ENCODE peak calls at places on chromosomes 11 and 22, in four cellular contexts. F is SK-N-SH, I is fibroblast of lung, M is brain microvascular endothelial cell. J is an unnamed sample.

GRCh38 chr11:122853971-122854446 is 15.7 kb downstream of the CRTAM start:
- DNase-seq in M (peak), I (peak), F (peak), J (peak)

GRCh38 chr11:112776834-112777793 is 184.1 kb upstream of the NCAM1 start:
- DNase-seq in M (no peak), I (no peak), F (peak), J (peak)

GRCh38 chr11:32487270-32487669 is 51.9 kb upstream of the WT1 start:
- DNase-seq in M (no peak), I (no peak), F (peak), J (peak)

GRCh38 chr11:95599959-95600586 is 189.5 kb downstream of the FAM76B start:
- DNase-seq in I (no peak), M (no peak), F (peak), J (no peak)

GRCh38 chr22:44891293-44891747 is 118.5 kb downstream of the PHF21B start:
- DNase-seq in I (no peak), M (no peak), F (no peak), J (no peak)

GRCh38 chr11:112784323-112785073 is 176.7 kb upstream of the NCAM1 start:
- DNase-seq in M (peak), I (peak), F (peak), J (peak)

GRCh38 chr11:65651339-65651588 is 11.5 kb downstream of the RELA start:
- DNase-seq in M (no peak), I (no peak), F (no peak), J (no peak)

GRCh38 chr11:24082241-24082640 is 414.6 kb upstream of the LUZP2 start:
- DNase-seq in M (no peak), F (no peak), I (no peak), J (no peak)

GRCh38 chr11:96221244-96222070 is 121.5 kb downstream of the MAML2 start:
- DNase-seq in M (no peak), I (no peak), F (no peak), J (no peak)

GRCh38 chr22:24144471-24145115 is 36.7 kb upstream of the SUSD2 start:
- DNase-seq in M (no peak), F (no peak), I (no peak), J (no peak)

GRCh38 chr11:69173326-69173725 is 17.6 kb downstream of the SMIM38 start:
- DNase-seq in M (no peak), I (no peak), F (no peak), J (no peak)

GRCh38 chr11:127620660-127621059 is 620.1 kb upstream of the KIRREL3 start:
- DNase-seq in F (no peak), M (no peak), I (peak), J (no peak)

GRCh38 chr11:35825386-35825785 is 118.5 kb upstream of the LDLRAD3 start:
- DNase-seq in M (no peak), F (no peak), I (no peak), J (no peak)

GRCh38 chr11:63567044-63567840 is 4.1 kb upstream of the PLAAT2 start:
- DNase-seq in F (no peak), M (peak), I (peak), J (peak)

GRCh38 chr22:29308148-29308790 is 1.8 kb downstream of the GAS2L1 start:
- DNase-seq in I (no peak), F (peak), M (no peak), J (no peak)

GRCh38 chr22:37284126-37284806 is 2.0 kb downstream of the CYTH4 start:
- DNase-seq in M (no peak), I (no peak), F (no peak), J (no peak)

GRCh38 chr22:43945632-43946390 is 9.4 kb upstream of the SAMM50 start:
- DNase-seq in I (peak), F (peak), M (peak), J (peak)

GRCh38 chr11:67699521-67699920 is 25.1 kb upstream of the ALDH3B2 start:
- DNase-seq in M (peak), I (peak), F (no peak), J (no peak)

GRCh38 chr11:64120951-64121569 is 44.9 kb downstream of the MACROD1 start:
- DNase-seq in M (no peak), F (no peak), I (peak), J (no peak)

DNA sequence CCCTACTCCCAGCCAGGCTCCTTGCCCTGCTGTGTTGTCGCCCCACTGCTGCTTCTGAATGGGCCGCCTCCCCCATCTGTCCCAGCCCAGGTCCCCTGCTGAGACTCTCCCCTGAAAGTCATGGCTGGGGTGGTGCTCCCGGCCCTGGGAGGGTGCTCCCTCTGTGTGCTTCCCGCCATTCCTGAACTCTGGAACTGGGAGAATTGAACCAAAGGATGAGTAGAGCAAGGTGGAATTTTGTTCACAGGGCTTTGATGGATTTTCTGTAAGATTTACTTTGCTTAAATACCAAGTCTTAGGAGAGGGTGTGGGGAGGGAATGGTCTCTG is 402 bp downstream of the APOBEC3G start:
- DNase-seq in F (no peak), I (no peak), M (no peak), J (peak)
- H3K4me3 ChIP-seq in F (no peak), I (peak), M (peak), J (peak)

GRCh38 chr11:61162092-61162935 is 1.1 kb upstream of the VPS37C start:
- DNase-seq in I (peak), M (peak), F (peak), J (peak)
- H3K27ac ChIP-seq in I (peak), M (no peak), F (peak), J (peak)

DNA sequence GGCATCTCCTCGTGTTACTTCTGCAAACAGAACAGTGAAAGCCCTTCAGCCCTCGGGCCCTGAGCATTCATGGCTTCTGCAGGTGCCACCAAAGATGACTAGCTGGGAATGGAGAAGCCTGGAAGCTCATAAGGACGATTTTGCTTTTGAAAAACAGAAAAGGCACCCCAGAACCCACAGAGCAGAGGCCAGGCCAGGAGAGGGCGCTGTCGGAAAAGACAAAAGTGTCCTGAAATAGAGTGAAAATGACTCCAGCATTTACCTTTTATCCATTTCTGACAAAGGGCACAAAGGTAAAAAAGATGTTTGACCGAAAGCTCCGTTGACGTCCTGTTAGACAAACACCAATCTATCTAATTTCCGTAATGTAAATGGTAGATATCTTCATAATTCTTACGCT is 37.6 kb downstream of the ZNF195 start:
- DNase-seq in M (peak), I (no peak), F (peak), J (peak)
- TF ChIP-seq CTCF in M (peak), I (peak), F (peak), J (peak)

GRCh38 chr22:17915676-17916075 is 108.7 kb downstream of the MICAL3 start:
- DNase-seq in M (no peak), I (no peak), F (no peak), J (no peak)

GRCh38 chr22:17912942-17913704 is 111.2 kb downstream of the MICAL3 start:
- DNase-seq in M (no peak), F (no peak), I (no peak), J (peak)

GRCh38 chr22:17913705-17914282 is 110.6 kb downstream of the MICAL3 start:
- DNase-seq in M (no peak), F (no peak), I (no peak), J (no peak)

GRCh38 chr22:17915188-17915587 is 109.2 kb downstream of the MICAL3 start:
- DNase-seq in I (no peak), F (no peak), M (no peak), J (no peak)

GRCh38 chr22:17914474-17914873 is 109.9 kb downstream of the MICAL3 start:
- DNase-seq in F (no peak), M (no peak), I (no peak), J (no peak)
- H3K4me3 ChIP-seq in F (no peak), M (no peak), I (no peak), J (no peak)

GRCh38 chr11:34242037-34242625 is 115.7 kb downstream of the ABTB2 start:
- DNase-seq in I (peak), M (no peak), F (no peak), J (no peak)

GRCh38 chr11:34239465-34240149 is 118.2 kb downstream of the ABTB2 start:
- DNase-seq in I (no peak), M (no peak), F (no peak), J (no peak)

GRCh38 chr11:34240150-34240494 is 117.7 kb downstream of the ABTB2 start:
- DNase-seq in M (no peak), F (no peak), I (peak), J (no peak)

GRCh38 chr11:34245043-34245442 is 112.8 kb downstream of the ABTB2 start:
- DNase-seq in M (no peak), I (no peak), F (no peak), J (no peak)

DNA sequence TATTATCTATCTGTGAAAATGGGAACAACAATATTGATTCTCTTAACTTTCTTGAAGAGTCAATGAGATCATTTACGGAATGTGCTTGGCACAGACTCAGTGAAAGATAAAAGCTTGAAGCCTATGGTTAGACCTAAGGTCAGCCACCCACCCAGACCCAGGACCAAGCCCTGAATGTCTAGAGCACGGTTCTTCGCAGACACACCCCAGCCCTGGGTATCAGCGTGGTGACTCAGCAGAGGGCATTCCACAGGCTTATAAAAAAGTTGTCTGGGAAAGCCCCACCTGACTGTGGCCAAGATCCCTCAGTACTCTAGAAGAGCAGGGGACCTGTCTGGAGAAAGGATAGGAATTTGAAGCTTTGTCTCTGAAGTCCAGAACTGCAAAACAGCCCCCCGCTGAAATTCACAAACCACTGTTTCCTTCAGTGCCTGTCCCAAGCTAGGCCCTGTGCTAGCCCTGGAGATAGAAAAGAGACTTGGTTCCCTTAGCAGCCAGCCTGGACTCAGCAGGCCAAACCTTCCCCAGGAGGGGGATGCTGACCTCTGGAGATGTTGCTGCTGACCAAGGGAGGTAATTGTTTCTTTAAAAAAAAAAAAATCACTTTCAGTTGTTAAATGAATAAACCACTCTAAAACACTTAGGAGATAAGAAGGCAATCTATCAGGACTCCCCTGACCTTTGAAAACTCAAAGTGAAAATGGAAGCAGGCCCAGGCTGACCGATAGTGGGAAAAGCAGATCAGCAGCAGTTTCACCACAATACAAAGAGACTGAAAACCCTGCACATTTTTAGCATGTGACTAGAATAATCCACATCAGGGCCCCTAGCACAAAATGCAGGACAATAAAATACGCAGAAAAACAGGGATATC is 114.0 kb downstream of the ABTB2 start:
- DNase-seq in I (peak), F (no peak), M (peak), J (peak)
- H3K27ac ChIP-seq in I (no peak), F (peak), M (peak), J (peak)

GRCh38 chr11:77530879-77531278 is 57.0 kb upstream of the PAK1 start:
- DNase-seq in I (no peak), F (peak), M (no peak), J (no peak)
- TF ChIP-seq CTCF in I (no peak), F (peak), M (no peak), J (no peak)

J was measured in cardiac muscle cell.